ENCODE peak calls at places on chromosomes 5 and 9, in seven cellular contexts. One of them, this sample, is unnamed.

GRCh38 chr9:60545346-60546315 is 368.6 kb upstream of the SPATA31A5 start:
- DNase-seq in SK-N-SH: peak
- DNase-seq in GM23248: no peak
- DNase-seq in posterior cingulate gyrus: peak
- DNase-seq in SW480: no peak
- DNase-seq in HuH-7: no peak
- DNase-seq in heart right ventricle: peak
- DNase-seq in this sample: no peak

GRCh38 chr5:148740966-148741742 is 85.3 kb upstream of the ADRB2 start:
- DNase-seq in SK-N-SH: peak
- DNase-seq in GM23248: peak
- DNase-seq in posterior cingulate gyrus: no peak
- DNase-seq in SW480: peak
- DNase-seq in HuH-7: peak
- DNase-seq in heart right ventricle: no peak
- DNase-seq in this sample: no peak

GRCh38 chr9:128420651-128421473 is at the start of gene CERCAM:
- DNase-seq in SK-N-SH: peak
- DNase-seq in GM23248: peak
- DNase-seq in posterior cingulate gyrus: peak
- DNase-seq in SW480: peak
- DNase-seq in HuH-7: peak
- DNase-seq in heart right ventricle: peak
- DNase-seq in this sample: no peak

GRCh38 chr9:78971505-78971904 is 600.3 kb upstream of the TLE4 start:
- DNase-seq in SK-N-SH: no peak
- DNase-seq in GM23248: no peak
- DNase-seq in posterior cingulate gyrus: no peak
- DNase-seq in SW480: no peak
- DNase-seq in HuH-7: no peak
- DNase-seq in heart right ventricle: no peak
- DNase-seq in this sample: no peak

GRCh38 chr9:86303316-86303975 is 21.1 kb upstream of the ISCA1 start:
- DNase-seq in SK-N-SH: no peak
- DNase-seq in GM23248: no peak
- DNase-seq in posterior cingulate gyrus: no peak
- DNase-seq in SW480: peak
- DNase-seq in HuH-7: no peak
- DNase-seq in heart right ventricle: no peak
- DNase-seq in this sample: no peak

GRCh38 chr5:85512896-85513295 is 1104.8 kb upstream of the COX7C start:
- DNase-seq in SK-N-SH: no peak
- DNase-seq in GM23248: peak
- DNase-seq in posterior cingulate gyrus: no peak
- DNase-seq in SW480: no peak
- DNase-seq in HuH-7: no peak
- DNase-seq in heart right ventricle: no peak
- DNase-seq in this sample: no peak

GRCh38 chr5:367358-368130 is 46.0 kb downstream of the AHRR start:
- DNase-seq in SK-N-SH: no peak
- DNase-seq in GM23248: no peak
- DNase-seq in posterior cingulate gyrus: peak
- DNase-seq in SW480: no peak
- DNase-seq in HuH-7: no peak
- DNase-seq in heart right ventricle: no peak
- DNase-seq in this sample: no peak

GRCh38 chr9:92384373-92384772 is 20.0 kb downstream of the OGN start:
- DNase-seq in SK-N-SH: no peak
- DNase-seq in GM23248: peak
- DNase-seq in posterior cingulate gyrus: no peak
- DNase-seq in SW480: no peak
- DNase-seq in HuH-7: no peak
- DNase-seq in heart right ventricle: no peak
- DNase-seq in this sample: no peak

GRCh38 chr5:7415123-7415522 is 19.2 kb downstream of the ADCY2 start:
- DNase-seq in SK-N-SH: no peak
- DNase-seq in GM23248: no peak
- DNase-seq in posterior cingulate gyrus: no peak
- DNase-seq in SW480: no peak
- DNase-seq in HuH-7: no peak
- DNase-seq in heart right ventricle: no peak
- DNase-seq in this sample: no peak

GRCh38 chr5:148961261-148962199 is 101.3 kb downstream of the SH3TC2 start:
- DNase-seq in SK-N-SH: no peak
- DNase-seq in GM23248: peak
- DNase-seq in posterior cingulate gyrus: no peak
- DNase-seq in SW480: no peak
- DNase-seq in HuH-7: no peak
- DNase-seq in heart right ventricle: no peak
- DNase-seq in this sample: no peak

GRCh38 chr5:180394031-180394636 is 41.0 kb upstream of the GFPT2 start:
- DNase-seq in SK-N-SH: peak
- DNase-seq in GM23248: no peak
- DNase-seq in posterior cingulate gyrus: peak
- DNase-seq in SW480: no peak
- DNase-seq in HuH-7: no peak
- DNase-seq in heart right ventricle: no peak
- DNase-seq in this sample: no peak

GRCh38 chr9:101166717-101167116 is 138.2 kb downstream of the PLPPR1 start:
- DNase-seq in SK-N-SH: no peak
- DNase-seq in GM23248: no peak
- DNase-seq in posterior cingulate gyrus: no peak
- DNase-seq in SW480: no peak
- DNase-seq in HuH-7: no peak
- DNase-seq in heart right ventricle: no peak
- DNase-seq in this sample: no peak

GRCh38 chr5:140926903-140927573 is 939 bp downstream of the PCDHAC1 start:
- DNase-seq in SK-N-SH: no peak
- DNase-seq in GM23248: peak
- DNase-seq in posterior cingulate gyrus: peak
- DNase-seq in SW480: no peak
- DNase-seq in HuH-7: no peak
- DNase-seq in heart right ventricle: peak
- DNase-seq in this sample: no peak

GRCh38 chr9:137461663-137462395 is 2.7 kb upstream of the NSMF start:
- DNase-seq in SK-N-SH: no peak
- DNase-seq in GM23248: no peak
- DNase-seq in posterior cingulate gyrus: peak
- DNase-seq in SW480: no peak
- DNase-seq in HuH-7: no peak
- DNase-seq in heart right ventricle: peak
- DNase-seq in this sample: no peak

GRCh38 chr9:110452227-110452801 is 114.7 kb upstream of the TXNDC8 start:
- DNase-seq in SK-N-SH: no peak
- DNase-seq in GM23248: peak
- DNase-seq in posterior cingulate gyrus: no peak
- DNase-seq in SW480: peak
- DNase-seq in HuH-7: no peak
- DNase-seq in heart right ventricle: no peak
- DNase-seq in this sample: no peak

GRCh38 chr9:84823426-84824271 is 154.1 kb downstream of the NTRK2 start:
- DNase-seq in SK-N-SH: no peak
- DNase-seq in GM23248: no peak
- DNase-seq in posterior cingulate gyrus: no peak
- DNase-seq in SW480: no peak
- DNase-seq in HuH-7: no peak
- DNase-seq in heart right ventricle: no peak
- DNase-seq in this sample: no peak

GRCh38 chr5:42887094-42887493 is 75.4 kb upstream of the SELENOP start:
- DNase-seq in SK-N-SH: no peak
- DNase-seq in GM23248: no peak
- DNase-seq in posterior cingulate gyrus: no peak
- DNase-seq in SW480: peak
- DNase-seq in HuH-7: peak
- DNase-seq in heart right ventricle: no peak
- DNase-seq in this sample: no peak

GRCh38 chr9:35903049-35903448 is 3.0 kb upstream of the HRCT1 start:
- DNase-seq in SK-N-SH: peak
- DNase-seq in GM23248: peak
- DNase-seq in posterior cingulate gyrus: no peak
- DNase-seq in SW480: peak
- DNase-seq in HuH-7: peak
- DNase-seq in heart right ventricle: no peak
- DNase-seq in this sample: no peak

GRCh38 chr9:6575324-6575758 is 70.2 kb downstream of the GLDC start:
- DNase-seq in SK-N-SH: no peak
- DNase-seq in GM23248: no peak
- DNase-seq in posterior cingulate gyrus: no peak
- DNase-seq in SW480: no peak
- DNase-seq in HuH-7: no peak
- DNase-seq in heart right ventricle: no peak
- DNase-seq in this sample: no peak

GRCh38 chr9:15104826-15105420 is 194.7 kb upstream of the FREM1 start:
- DNase-seq in SK-N-SH: peak
- DNase-seq in GM23248: peak
- DNase-seq in posterior cingulate gyrus: no peak
- DNase-seq in SW480: peak
- DNase-seq in HuH-7: peak
- DNase-seq in heart right ventricle: no peak
- DNase-seq in this sample: no peak

GRCh38 chr9:114238919-114239879 is 83.7 kb upstream of the ORM1 start:
- DNase-seq in SK-N-SH: peak
- DNase-seq in GM23248: peak
- DNase-seq in posterior cingulate gyrus: peak
- DNase-seq in SW480: peak
- DNase-seq in HuH-7: peak
- DNase-seq in heart right ventricle: no peak
- DNase-seq in this sample: no peak

GRCh38 chr5:76791461-76791860 is 27.4 kb upstream of the F2RL1 start:
- DNase-seq in SK-N-SH: no peak
- DNase-seq in GM23248: peak
- DNase-seq in posterior cingulate gyrus: no peak
- DNase-seq in SW480: no peak
- DNase-seq in HuH-7: no peak
- DNase-seq in heart right ventricle: no peak
- DNase-seq in this sample: no peak

GRCh38 chr5:107567901-107568671 is 102.7 kb downstream of the EFNA5 start:
- DNase-seq in SK-N-SH: no peak
- DNase-seq in GM23248: no peak
- DNase-seq in posterior cingulate gyrus: no peak
- DNase-seq in SW480: no peak
- DNase-seq in HuH-7: no peak
- DNase-seq in heart right ventricle: no peak
- DNase-seq in this sample: no peak

GRCh38 chr9:131126059-131126426 is 657 bp downstream of the NUP214 start:
- DNase-seq in SK-N-SH: no peak
- DNase-seq in GM23248: no peak
- DNase-seq in posterior cingulate gyrus: no peak
- DNase-seq in SW480: no peak
- DNase-seq in HuH-7: no peak
- DNase-seq in heart right ventricle: no peak
- DNase-seq in this sample: no peak

GRCh38 chr9:27118916-27119315 is 9.9 kb downstream of the TEK start:
- DNase-seq in SK-N-SH: no peak
- DNase-seq in GM23248: peak
- DNase-seq in posterior cingulate gyrus: no peak
- DNase-seq in SW480: no peak
- DNase-seq in HuH-7: no peak
- DNase-seq in heart right ventricle: no peak
- DNase-seq in this sample: no peak

GRCh38 chr9:137009938-137010732 is 13.8 kb upstream of the CLIC3 start:
- DNase-seq in SK-N-SH: no peak
- DNase-seq in GM23248: no peak
- DNase-seq in posterior cingulate gyrus: no peak
- DNase-seq in SW480: no peak
- DNase-seq in HuH-7: no peak
- DNase-seq in heart right ventricle: no peak
- DNase-seq in this sample: no peak

GRCh38 chr5:28896949-28897348 is 1858.6 kb upstream of the CDH9 start:
- DNase-seq in SK-N-SH: no peak
- DNase-seq in GM23248: no peak
- DNase-seq in posterior cingulate gyrus: no peak
- DNase-seq in SW480: no peak
- DNase-seq in HuH-7: no peak
- DNase-seq in heart right ventricle: no peak
- DNase-seq in this sample: no peak

GRCh38 chr9:124041817-124042116 is 30.2 kb downstream of the LHX2 start:
- DNase-seq in SK-N-SH: peak
- DNase-seq in GM23248: no peak
- DNase-seq in posterior cingulate gyrus: no peak
- DNase-seq in SW480: no peak
- DNase-seq in HuH-7: no peak
- DNase-seq in heart right ventricle: no peak
- DNase-seq in this sample: no peak

This sample was measured in GF-D8.